ENCODE peak calls at places on chromosomes 12 and 14, in six cellular contexts. E, B, A, D, P and J are unnamed samples.

GRCh38 chr14:75689012-75689411 is 28.0 kb downstream of the TTLL5 start:
- DNase-seq in E (no peak), B (no peak), A (peak; percentile 65), D (peak; percentile 3), P (no peak), J (no peak)

GRCh38 chr12:107385518-107385917 is 292.2 kb upstream of the CRY1 start:
- DNase-seq in E (peak; percentile 70), B (no peak), A (no peak), D (no peak), P (no peak), J (no peak)

GRCh38 chr14:96002511-96002884 is 36.7 kb upstream of the C14orf132 start:
- DNase-seq in E (no peak), B (no peak), A (no peak), D (no peak), P (no peak), J (no peak)

GRCh38 chr14:36068777-36069534 is 107.6 kb downstream of the PTCSC3 start:
- DNase-seq in E (peak; percentile 77), B (no peak), A (no peak), D (no peak), P (no peak), J (no peak)

GRCh38 chr14:22887260-22887989 is 4.4 kb downstream of the REM2 start:
- DNase-seq in E (peak; percentile 69), B (peak; percentile 67), A (no peak), D (peak; percentile 89), P (no peak), J (peak; percentile 56)

GRCh38 chr12:80690513-80690912 is 16.9 kb upstream of the MYF6 start:
- DNase-seq in E (no peak), B (no peak), A (no peak), D (no peak), P (no peak), J (no peak)

GRCh38 chr12:84637926-84638325 is 274.7 kb downstream of the SLC6A15 start:
- DNase-seq in E (no peak), B (no peak), A (no peak), D (no peak), P (no peak), J (no peak)

GRCh38 chr14:80211143-80212024 is at the start of gene DIO2:
- DNase-seq in E (peak; percentile 5), B (no peak), A (peak; percentile 40), D (peak; percentile 22), P (peak; percentile 62), J (no peak)

GRCh38 chr12:114412825-114413749 is 7.1 kb upstream of the TBX5 start:
- DNase-seq in E (no peak), B (no peak), A (no peak), D (no peak), P (no peak), J (no peak)

GRCh38 chr12:74900232-74900631 is 309.4 kb downstream of the KCNC2 start:
- DNase-seq in E (no peak), B (no peak), A (no peak), D (no peak), P (no peak), J (no peak)

GRCh38 chr12:105887131-105887530 is 251.6 kb downstream of the NUAK1 start:
- DNase-seq in E (no peak), B (no peak), A (no peak), D (no peak), P (no peak), J (no peak)

GRCh38 chr14:24351517-24351916 is 11.7 kb upstream of the RIPK3 start:
- DNase-seq in E (no peak), B (no peak), A (no peak), D (no peak), P (no peak), J (no peak)
- TF ChIP-seq CTCF in E (no peak), B (no peak), A (no peak), D (no peak), P (no peak), J (no peak)

GRCh38 chr14:101908795-101909194 is 55.6 kb upstream of the DYNC1H1 start:
- DNase-seq in E (no peak), B (no peak), A (no peak), D (no peak), P (no peak), J (no peak)
- TF ChIP-seq CTCF in E (no peak), B (no peak), A (no peak), D (no peak), P (no peak), J (no peak)

DNA sequence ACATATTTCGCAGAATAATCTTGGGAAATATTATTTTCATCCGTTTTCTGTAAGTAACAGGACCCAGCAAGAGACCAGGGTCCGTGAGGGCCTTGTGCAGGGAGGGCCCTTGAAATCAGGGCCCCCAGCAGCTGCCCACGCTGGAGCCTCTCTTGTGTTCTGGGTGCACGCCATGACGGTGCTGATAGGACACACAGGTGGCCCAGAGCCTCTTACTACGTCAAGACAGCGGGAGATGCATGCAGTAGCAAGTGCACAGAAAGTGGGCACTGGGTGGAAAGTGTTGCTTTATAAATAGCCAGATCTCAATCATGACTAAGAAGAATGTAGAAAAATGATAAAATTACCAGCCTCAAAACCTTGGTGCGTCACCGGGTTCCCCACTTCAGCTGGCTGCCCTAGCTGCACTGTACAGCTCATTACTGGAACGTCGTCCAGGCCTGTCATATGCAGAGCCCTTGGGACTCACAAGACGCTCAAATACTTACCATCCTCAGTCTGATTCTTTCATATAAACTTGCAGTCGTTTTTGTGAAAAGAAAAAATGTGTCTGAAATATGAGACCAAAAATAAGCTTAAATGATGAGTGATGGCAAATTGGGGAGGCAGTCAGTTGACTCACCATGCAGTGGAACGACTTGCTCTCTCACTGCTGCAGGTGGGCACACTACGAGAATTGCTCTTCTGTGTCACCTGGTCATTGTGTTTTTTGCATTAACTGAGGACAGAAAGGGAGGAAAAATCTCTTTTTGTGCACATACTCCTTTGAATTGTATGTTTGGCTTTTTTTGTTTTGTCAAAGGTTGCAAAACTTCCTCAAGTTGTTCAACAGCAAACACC is 68.2 kb downstream of the DDX51 start:
- DNase-seq in E (no peak), B (no peak), A (no peak), D (no peak), P (no peak), J (no peak)
- TF ChIP-seq CTCF in E (no peak), B (peak; percentile 1), A (no peak), D (no peak), P (no peak), J (no peak)

GRCh38 chr12:120466560-120467315 is 2.8 kb downstream of the SRSF9 start:
- DNase-seq in E (no peak), B (peak; percentile 59), A (peak; percentile 20), D (peak; percentile 75), P (no peak), J (peak; percentile 39)
- TF ChIP-seq CTCF in E (peak; percentile 48), B (peak; percentile 62), A (peak; percentile 39), D (peak; percentile 33), P (peak; percentile 36), J (peak; percentile 33)

DNA sequence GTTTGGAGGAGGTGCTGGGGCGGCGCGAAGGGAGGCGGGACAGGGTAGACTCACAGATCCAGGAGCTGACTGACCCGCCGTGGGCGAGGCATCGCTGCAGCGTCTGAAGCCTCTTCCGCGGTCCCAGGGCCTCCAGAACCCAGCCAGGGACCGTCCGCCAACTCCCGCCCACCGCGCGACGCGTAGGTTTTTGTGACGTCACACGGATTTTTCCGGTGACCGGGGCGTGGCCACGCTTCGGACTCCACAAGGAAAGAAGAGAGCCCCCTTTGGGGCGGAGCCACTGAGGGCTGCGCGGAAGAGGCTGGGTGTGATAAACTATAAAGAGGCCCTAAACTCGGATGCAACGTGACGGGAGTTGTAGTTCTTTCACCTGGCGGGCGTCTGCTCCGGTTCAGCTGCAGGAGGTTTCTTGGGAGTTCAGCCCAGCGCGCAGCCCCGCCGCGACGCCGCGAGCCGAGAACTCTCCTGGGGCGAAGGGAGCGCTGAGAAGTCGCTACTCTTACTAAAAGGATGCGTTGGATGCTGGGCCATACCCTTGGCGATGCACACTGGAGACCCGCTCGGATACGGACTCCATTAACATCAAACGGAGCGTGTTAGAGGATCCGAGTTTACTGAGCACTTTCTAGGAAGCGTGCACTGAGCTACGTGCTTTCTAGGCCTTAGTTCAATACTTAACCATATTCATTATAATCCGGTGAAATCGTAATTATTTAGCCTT is at the start of gene AMN1:
- DNase-seq in E (peak; percentile 99), B (peak; percentile 99), A (peak; percentile 99), D (peak; percentile 100), P (peak; percentile 100), J (peak; percentile 97)
- TF ChIP-seq CTCF in E (no peak), B (no peak), A (peak; percentile 10), D (no peak), P (no peak), J (no peak)

DNA sequence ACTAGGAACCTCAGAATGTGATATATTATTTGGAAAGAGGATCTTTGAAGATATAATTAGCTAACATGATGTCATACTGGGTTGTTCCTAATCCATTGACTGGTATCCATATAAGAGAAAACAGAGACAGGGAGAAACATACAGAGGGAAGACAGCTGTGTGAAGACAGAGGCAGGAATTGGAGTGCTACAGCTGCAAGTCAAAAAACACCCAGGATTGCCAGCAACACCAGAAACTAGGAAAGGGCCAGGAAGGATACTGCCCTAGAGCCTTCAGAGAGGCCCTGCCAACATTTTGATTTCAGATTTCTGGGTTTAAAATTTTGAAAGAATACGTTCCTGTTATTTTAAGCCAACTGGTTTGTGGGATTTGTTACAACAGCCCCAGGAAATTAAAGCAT is 473.7 kb upstream of the FLRT2 start:
- DNase-seq in E (no peak), B (no peak), A (no peak), D (no peak), P (no peak), J (no peak)
- TF ChIP-seq CTCF in E (no peak), B (no peak), A (no peak), D (no peak), P (no peak), J (no peak)

GRCh38 chr14:69269381-69269780 is 9.4 kb downstream of the GALNT16 start:
- DNase-seq in E (no peak), B (no peak), A (no peak), D (no peak), P (no peak), J (no peak)

GRCh38 chr14:69270097-69270496 is 10.1 kb downstream of the GALNT16 start:
- DNase-seq in E (no peak), B (no peak), A (no peak), D (no peak), P (no peak), J (no peak)

GRCh38 chr14:69268763-69269162 is 8.8 kb downstream of the GALNT16 start:
- DNase-seq in E (no peak), B (no peak), A (no peak), D (no peak), P (no peak), J (no peak)

GRCh38 chr14:69268223-69268622 is 8.3 kb downstream of the GALNT16 start:
- DNase-seq in E (no peak), B (no peak), A (no peak), D (no peak), P (no peak), J (no peak)

DNA sequence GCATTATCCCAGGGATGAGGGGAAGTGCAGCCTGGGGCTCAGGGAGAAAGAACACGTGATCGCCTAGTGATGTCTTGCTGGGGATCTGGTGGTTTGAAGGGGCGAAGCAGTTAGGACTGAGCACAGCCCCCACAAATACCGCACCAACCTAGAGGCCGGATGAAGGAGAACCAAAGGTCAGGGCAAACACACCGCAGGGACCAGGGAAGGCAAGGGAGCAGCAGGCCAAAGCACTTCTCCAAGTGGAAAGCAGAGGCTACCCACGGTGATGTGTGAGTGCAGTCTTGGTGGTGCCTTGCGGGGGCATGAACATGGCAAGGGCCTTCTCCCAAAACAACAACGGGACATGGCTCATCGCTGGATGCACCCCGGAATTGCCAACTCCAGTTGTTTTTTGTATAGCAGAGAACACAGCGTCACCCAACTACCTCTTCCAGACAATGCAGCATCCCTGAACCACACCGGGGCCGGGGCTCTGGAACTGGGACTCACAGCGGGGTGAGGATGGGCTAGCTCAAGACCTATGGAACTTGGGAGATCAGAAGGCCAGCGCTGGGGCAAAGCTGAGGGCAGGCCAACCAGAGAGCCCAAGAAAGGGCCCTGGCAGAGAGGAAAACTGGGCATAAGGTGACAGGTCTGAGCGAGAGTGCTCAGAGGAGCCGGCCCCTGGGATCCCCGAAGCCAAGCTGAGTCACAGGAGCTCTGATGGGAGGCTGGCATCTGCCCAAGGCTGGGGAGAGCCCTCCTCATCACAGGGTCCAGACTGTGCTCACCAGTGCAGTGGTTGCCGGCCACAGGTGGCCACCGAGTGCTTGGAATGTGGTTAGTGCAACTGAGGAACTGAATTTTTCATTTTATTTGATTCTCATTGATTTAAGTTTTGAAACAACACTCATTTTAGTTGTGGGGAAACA is 11.1 kb downstream of the GALNT16 start:
- DNase-seq in E (no peak), B (no peak), A (no peak), D (no peak), P (no peak), J (no peak)
- TF ChIP-seq CTCF in E (no peak), B (no peak), A (no peak), D (no peak), P (no peak), J (no peak)